ENCODE peak calls at places on chromosomes 7 and 10, in nine cellular contexts. N, T, I, V, R, D, G, C and Y are unnamed samples.

GRCh38 chr7:50391386-50391785 is 58.8 kb downstream of the FIGNL1 start:
- DNase-seq in V (no peak), G (no peak), D (no peak), R (no peak), I (no peak), T (no peak), C (no peak), N (no peak), Y (no peak)

GRCh38 chr10:72784551-72785421 is 92.8 kb downstream of the MCU start:
- DNase-seq in T (no peak), V (peak; percentile 77), G (no peak), N (peak; percentile 32), C (peak; percentile 94), I (peak; percentile 52), R (peak; percentile 84), D (no peak), Y (peak; percentile 36)

GRCh38 chr10:60123172-60123571 is 216.8 kb upstream of the CCDC6 start:
- DNase-seq in D (no peak), N (no peak), R (peak; percentile 86), G (no peak), T (no peak), I (no peak), V (no peak), C (no peak), Y (peak; percentile 80)

GRCh38 chr10:48506147-48506917 is 98.5 kb downstream of the ARHGAP22 start:
- DNase-seq in D (peak; percentile 32), R (no peak), N (no peak), T (peak; percentile 24), G (no peak), I (no peak), V (peak; percentile 74), C (peak; percentile 68), Y (no peak)

GRCh38 chr10:37860494-37861190 is 3.2 kb upstream of the ZNF248 start:
- DNase-seq in D (no peak), I (no peak), C (no peak), R (peak; percentile 37), V (no peak), N (no peak), T (no peak), G (no peak), Y (peak; percentile 90)

GRCh38 chr10:47369251-47369894 is 14.7 kb downstream of the ZNF488 start:
- DNase-seq in R (no peak), N (no peak), G (no peak), V (peak; percentile 30), D (no peak), C (no peak), I (peak; percentile 5), T (peak; percentile 8), Y (no peak)

GRCh38 chr10:95277614-95278013 is 13.2 kb downstream of the PDLIM1 start:
- DNase-seq in I (no peak), C (no peak), R (no peak), N (no peak), T (no peak), G (no peak), V (no peak), D (no peak), Y (no peak)

GRCh38 chr10:108454224-108454623 is 1289.7 kb upstream of the SORCS1 start:
- DNase-seq in I (no peak), R (no peak), D (no peak), V (no peak), C (no peak), T (no peak), N (no peak), G (no peak), Y (no peak)

GRCh38 chr7:119090851-119091250 is 866.3 kb downstream of the ANKRD7 start:
- DNase-seq in V (no peak), R (no peak), T (no peak), I (no peak), N (no peak), D (no peak), G (no peak), C (peak; percentile 45), Y (peak; percentile 18)

GRCh38 chr7:128404143-128404681 is 5.6 kb downstream of the IMPDH1 start:
- DNase-seq in G (no peak), D (no peak), R (no peak), C (no peak), T (peak; percentile 46), N (no peak), V (peak; percentile 36), I (no peak), Y (no peak)

GRCh38 chr7:16646427-16647081 is 573 bp downstream of the BZW2 start:
- DNase-seq in D (no peak), R (no peak), V (no peak), G (no peak), I (peak; percentile 27), C (peak; percentile 32), N (no peak), T (no peak), Y (no peak)
- H3K27ac ChIP-seq in D (peak overlapping the region; percentile 96), R (peak overlapping the region; percentile 93), V (peak overlapping the region; percentile 96), G (peak overlapping the region; percentile 76), I (peak overlapping the region; percentile 93), C (peak overlapping the region; percentile 8), N (peak overlapping the region; percentile 78), T (peak overlapping the region; percentile 93), Y (peak overlapping the region; percentile 75)

DNA sequence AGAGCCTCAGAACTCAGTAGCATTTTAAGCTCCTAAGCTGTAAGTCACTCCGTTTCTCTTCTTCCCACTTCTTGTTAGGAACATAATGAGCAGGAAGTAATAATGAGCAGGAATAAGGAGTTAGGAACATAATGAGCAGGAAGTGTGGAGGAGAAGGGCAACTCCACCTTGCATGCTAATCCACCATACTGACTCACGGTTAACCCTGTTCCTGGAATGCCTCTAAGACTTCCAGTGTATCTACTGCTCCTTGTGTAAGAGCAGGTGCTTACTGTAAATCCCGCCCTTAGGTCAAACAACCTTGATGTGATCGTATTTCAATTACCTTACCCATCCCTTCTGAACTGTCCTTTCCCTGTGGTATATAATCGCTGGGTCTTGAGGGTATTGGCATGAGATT is 528.7 kb downstream of the CALN1 start:
- DNase-seq in I (no peak), N (no peak), C (no peak), V (no peak), G (no peak), D (no peak), R (no peak), T (no peak), Y (no peak)
- H3K27ac ChIP-seq in I (no peak overlapping the region), N (no peak overlapping the region), C (no peak overlapping the region), V (no peak overlapping the region), G (no peak overlapping the region), D (no peak overlapping the region), R (no peak overlapping the region), T (no peak overlapping the region), Y (no peak overlapping the region)

DNA sequence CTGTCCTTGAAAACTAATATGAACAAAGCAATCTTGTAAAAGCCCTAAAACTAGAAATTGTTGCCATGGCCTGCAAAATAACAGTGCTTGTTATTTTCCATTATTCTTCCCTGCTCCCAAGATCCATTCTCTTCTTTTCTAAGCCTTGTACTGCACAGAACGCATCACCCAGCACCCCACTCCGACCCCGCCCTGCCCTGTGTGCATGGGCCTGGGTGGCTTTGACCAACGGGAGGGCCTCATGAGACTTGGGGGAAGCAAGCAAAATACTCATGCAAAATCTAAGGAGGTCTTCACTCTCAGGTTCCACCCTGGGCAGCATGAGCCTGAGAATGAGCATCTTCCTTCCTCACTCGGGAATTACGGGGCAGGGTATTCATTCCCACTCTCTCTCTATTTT is 32.4 kb downstream of the NPY start:
- DNase-seq in D (no peak), R (no peak), V (no peak), I (no peak), G (no peak), C (no peak), N (no peak), T (no peak), Y (no peak)
- H3K27ac ChIP-seq in D (no peak overlapping the region), R (no peak overlapping the region), V (no peak overlapping the region), I (no peak overlapping the region), G (no peak overlapping the region), C (no peak overlapping the region), N (no peak overlapping the region), T (no peak overlapping the region), Y (no peak overlapping the region)

GRCh38 chr10:33115720-33116119 is 157.7 kb upstream of the ITGB1 start:
- DNase-seq in V (no peak), D (no peak), N (no peak), G (no peak), I (no peak), C (no peak), R (no peak), T (no peak), Y (no peak)
- H3K27ac ChIP-seq in V (no peak overlapping the region), D (peak overlapping the region; percentile 84), N (no peak overlapping the region), G (no peak overlapping the region), I (no peak overlapping the region), C (no peak overlapping the region), R (peak overlapping the region; percentile 77), T (no peak overlapping the region), Y (no peak overlapping the region)

GRCh38 chr10:49578392-49578791 is 31.7 kb upstream of the SLC18A3 start:
- DNase-seq in V (no peak), G (no peak), C (no peak), R (no peak), I (no peak), N (no peak), T (no peak), D (no peak), Y (no peak)
- H3K27ac ChIP-seq in V (no peak overlapping the region), G (no peak overlapping the region), C (no peak overlapping the region), R (no peak overlapping the region), I (no peak overlapping the region), N (no peak overlapping the region), T (no peak overlapping the region), D (no peak overlapping the region), Y (no peak overlapping the region)

DNA sequence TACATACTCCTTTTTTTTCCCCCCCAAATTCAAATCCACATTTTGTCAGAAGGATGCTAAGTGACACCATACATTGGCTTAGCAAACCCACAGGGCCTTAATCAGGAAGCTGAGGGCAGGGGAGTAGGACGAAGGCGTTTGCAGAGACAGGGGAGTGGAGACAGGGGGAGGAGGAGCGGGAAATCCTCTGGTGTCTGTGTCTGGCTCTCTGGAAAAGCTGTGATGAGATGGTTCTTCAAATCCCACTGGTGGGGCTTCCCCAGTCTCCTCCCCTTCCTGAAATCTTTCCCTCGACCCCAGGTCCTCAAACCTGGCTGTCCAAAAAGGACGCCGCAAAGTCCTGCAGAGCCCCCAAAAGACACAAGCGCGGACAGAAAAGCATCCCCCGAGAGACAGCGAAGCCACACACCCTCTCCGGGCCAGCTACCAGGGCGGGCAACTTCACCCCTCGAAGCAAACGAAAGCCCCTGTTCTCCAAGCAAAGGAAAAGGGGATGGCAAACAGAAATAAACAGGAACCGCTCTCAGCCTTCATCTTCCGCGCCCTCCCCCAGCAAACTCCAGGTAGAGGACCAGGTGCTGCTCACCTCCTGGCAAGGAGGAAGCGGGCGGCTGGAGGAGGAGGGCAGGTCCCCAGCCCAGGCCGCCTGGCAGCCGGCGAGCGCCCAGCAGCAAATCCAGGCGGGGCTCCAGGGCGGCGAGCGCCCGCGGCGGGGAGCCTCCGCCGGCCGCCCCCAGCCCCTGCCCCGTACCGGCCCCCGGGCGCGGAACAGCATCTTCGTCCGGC is 522 bp downstream of the ELAPOR2 start:
- DNase-seq in D (peak; percentile 1), V (no peak), R (peak; percentile 34), G (peak; percentile 4), I (peak; percentile 38), N (peak; percentile 29), T (peak; percentile 34), C (peak; percentile 66), Y (no peak)
- H3K27ac ChIP-seq in D (peak overlapping the region; percentile 75), V (no peak overlapping the region), R (peak overlapping the region; percentile 65), G (peak overlapping the region; percentile 52), I (peak overlapping the region; percentile 28), N (no peak overlapping the region), T (peak overlapping the region; percentile 68), C (no peak overlapping the region), Y (no peak overlapping the region)

DNA sequence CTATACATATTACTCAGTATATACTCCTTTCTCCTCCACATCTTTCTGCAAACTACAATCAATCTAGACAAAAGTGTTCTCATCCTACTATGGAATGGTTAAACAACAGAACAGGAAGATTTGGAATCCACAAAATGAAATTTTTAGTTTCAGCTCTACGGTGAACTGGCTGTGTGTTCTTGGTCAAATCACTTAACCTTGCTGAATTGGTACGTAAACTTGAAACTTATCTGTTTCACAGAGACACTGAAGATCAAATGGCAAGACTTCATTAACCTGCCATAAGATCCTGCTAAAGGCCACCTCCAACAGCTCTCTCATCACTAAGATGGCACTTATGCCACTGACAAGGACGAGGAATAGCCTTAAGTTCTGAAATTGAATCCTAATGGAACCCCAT is 1.5 kb downstream of the NUDCD3 start:
- DNase-seq in R (no peak), G (no peak), C (no peak), I (no peak), V (no peak), N (no peak), T (no peak), D (no peak), Y (no peak)
- H3K27ac ChIP-seq in R (no peak overlapping the region), G (peak overlapping the region; percentile 98), C (no peak overlapping the region), I (no peak overlapping the region), V (no peak overlapping the region), N (no peak overlapping the region), T (no peak overlapping the region), D (no peak overlapping the region), Y (no peak overlapping the region)